ENCODE peak calls at places on chromosomes 16 and 17, in nine cellular contexts. P is transverse colon; S is AG09309; W is fibroblast of mammary gland; V is activated CD8-positive, alpha-beta T cell treated with anti-CD3 and anti-CD28 coated beads for 36 hours; Q is psoas muscle; A is epithelial cell of proximal tubule; C is HFF-Myc; M is colonic mucosa. B is an unnamed sample.

GRCh38 chr16:12569061-12569460 is 234.6 kb downstream of the CPPED1 start:
- DNase-seq in P (no peak), S (no peak), W (no peak), V (no peak), Q (no peak), A (no peak), C (no peak), M (no peak), B (no peak)

GRCh38 chr17:2233441-2233947 is 70.1 kb downstream of the SMG6 start:
- DNase-seq in P (no peak), S (no peak), W (peak; percentile 97), V (no peak), Q (peak; percentile 58), A (no peak), C (no peak), M (no peak), B (peak; percentile 57)

GRCh38 chr17:44359001-44359400 is 4.7 kb downstream of the FAM171A2 start:
- DNase-seq in P (no peak), S (no peak), W (no peak), V (no peak), Q (no peak), A (no peak), C (no peak), M (no peak), B (no peak)

GRCh38 chr16:82699262-82699661 is 72.5 kb downstream of the CDH13 start:
- DNase-seq in P (no peak), S (peak; percentile 14), W (no peak), V (no peak), Q (no peak), A (no peak), C (no peak), M (no peak), B (no peak)

GRCh38 chr16:23597003-23597756 is 1.1 kb upstream of the NDUFAB1 start:
- DNase-seq in P (peak; percentile 18), S (no peak), W (peak; percentile 11), V (peak; percentile 42), Q (no peak), A (no peak), C (no peak), M (no peak), B (peak; percentile 19)

GRCh38 chr17:43578699-43579569 is 32.8 kb upstream of the ETV4 start:
- DNase-seq in P (no peak), S (no peak), W (peak; percentile 36), V (peak; percentile 49), Q (peak; percentile 52), A (no peak), C (no peak), M (no peak), B (peak; percentile 32)

GRCh38 chr17:33848433-33848832 is 406.7 kb upstream of the CCL2 start:
- DNase-seq in P (no peak), S (no peak), W (no peak), V (no peak), Q (no peak), A (no peak), C (no peak), M (no peak), B (no peak)

GRCh38 chr17:50565559-50566350 is 5.2 kb downstream of the CACNA1G start:
- DNase-seq in P (no peak), S (no peak), W (peak; percentile 31), V (no peak), Q (no peak), A (no peak), C (no peak), M (no peak), B (peak; percentile 38)

GRCh38 chr16:15523092-15523541 is 88.7 kb downstream of the BMERB1 start:
- DNase-seq in P (peak; percentile 57), S (no peak), W (no peak), V (no peak), Q (peak; percentile 82), A (no peak), C (no peak), M (peak; percentile 59), B (no peak)

GRCh38 chr17:82146663-82147654 is 48.9 kb upstream of the FASN start:
- DNase-seq in P (no peak), S (no peak), W (no peak), V (no peak), Q (no peak), A (no peak), C (no peak), M (no peak), B (no peak)

GRCh38 chr16:88655053-88655732 is 4.3 kb upstream of the CYBA start:
- DNase-seq in P (no peak), S (no peak), W (no peak), V (no peak), Q (no peak), A (no peak), C (no peak), M (no peak), B (no peak)

GRCh38 chr17:27494192-27495091 is 38.2 kb downstream of the KSR1 start:
- DNase-seq in P (peak; percentile 92), S (peak; percentile 5), W (peak; percentile 24), V (no peak), Q (peak; percentile 87), A (peak; percentile 52), C (no peak), M (peak; percentile 93), B (no peak)

DNA sequence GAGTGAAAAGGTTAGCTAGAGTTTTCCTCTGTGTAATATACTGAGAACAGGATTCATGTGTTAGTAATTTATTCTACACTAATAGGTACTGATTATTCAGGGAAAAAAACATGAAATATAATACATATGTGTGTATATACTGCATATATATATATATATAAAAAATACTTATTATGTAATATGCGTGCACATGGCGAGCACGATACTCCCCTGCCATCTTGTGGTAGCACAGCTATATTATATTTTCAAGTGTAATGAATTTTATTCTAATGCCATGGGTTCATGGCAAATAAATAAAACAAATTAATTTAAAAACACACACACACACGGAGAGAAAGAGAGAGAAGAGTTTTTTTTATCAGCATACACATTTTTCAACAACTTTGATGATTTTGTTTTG is 460.6 kb downstream of the KCNJ2 start:
- DNase-seq in P (no peak), S (no peak), W (peak; percentile 4), V (peak; percentile 4), Q (no peak), A (no peak), C (no peak), M (no peak), B (no peak)
- TF ChIP-seq CTCF in P (peak; percentile 34), S (peak; percentile 12), W (no peak), V (no peak), Q (peak; percentile 36), A (no peak), C (no peak), M (peak; percentile 21), B (peak; percentile 67)

DNA sequence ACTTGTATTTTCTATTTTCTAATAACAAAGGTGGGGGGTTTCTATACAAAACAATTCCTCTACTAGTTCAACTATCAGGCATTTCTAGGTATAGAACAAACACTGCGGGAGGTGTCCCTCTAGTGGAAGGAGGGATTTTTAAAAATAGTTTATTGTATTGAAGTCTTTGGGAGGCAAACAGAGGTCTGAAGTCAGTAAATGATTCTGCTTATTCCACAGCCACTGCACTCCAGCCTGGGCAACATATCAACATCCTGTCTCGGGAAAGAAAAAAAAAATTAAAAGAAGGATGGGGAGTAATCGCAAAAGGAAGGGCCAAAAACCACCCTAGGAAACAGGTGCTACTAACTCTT is 648 bp upstream of the ERCC4 start:
- DNase-seq in P (no peak), S (no peak), W (peak; percentile 53), V (peak; percentile 23), Q (no peak), A (no peak), C (peak; percentile 20), M (peak; percentile 23), B (peak; percentile 55)
- TF ChIP-seq CTCF in P (no peak), S (peak; percentile 41), W (peak; percentile 47), V (peak; percentile 92), Q (no peak), A (peak; percentile 32), C (no peak), M (no peak), B (no peak)

GRCh38 chr16:1942810-1943726 is at the start of gene MSRB1:
- DNase-seq in P (peak; percentile 100), S (peak; percentile 76), W (peak; percentile 96), V (peak; percentile 100), Q (peak; percentile 100), A (peak; percentile 67), C (peak; percentile 90), M (peak; percentile 100), B (peak; percentile 95)

GRCh38 chr16:1941924-1942809 is 832 bp downstream of the MSRB1 start:
- DNase-seq in P (no peak), S (no peak), W (peak; percentile 41), V (peak; percentile 31), Q (no peak), A (no peak), C (no peak), M (peak; percentile 50), B (no peak)

GRCh38 chr16:1938910-1939309 is 4.1 kb downstream of the MSRB1 start:
- DNase-seq in P (no peak), S (no peak), W (no peak), V (no peak), Q (no peak), A (no peak), C (no peak), M (no peak), B (no peak)

GRCh38 chr16:1940273-1941161 is 2.5 kb downstream of the MSRB1 start:
- DNase-seq in P (peak; percentile 47), S (no peak), W (no peak), V (no peak), Q (no peak), A (no peak), C (no peak), M (peak; percentile 58), B (no peak)

DNA sequence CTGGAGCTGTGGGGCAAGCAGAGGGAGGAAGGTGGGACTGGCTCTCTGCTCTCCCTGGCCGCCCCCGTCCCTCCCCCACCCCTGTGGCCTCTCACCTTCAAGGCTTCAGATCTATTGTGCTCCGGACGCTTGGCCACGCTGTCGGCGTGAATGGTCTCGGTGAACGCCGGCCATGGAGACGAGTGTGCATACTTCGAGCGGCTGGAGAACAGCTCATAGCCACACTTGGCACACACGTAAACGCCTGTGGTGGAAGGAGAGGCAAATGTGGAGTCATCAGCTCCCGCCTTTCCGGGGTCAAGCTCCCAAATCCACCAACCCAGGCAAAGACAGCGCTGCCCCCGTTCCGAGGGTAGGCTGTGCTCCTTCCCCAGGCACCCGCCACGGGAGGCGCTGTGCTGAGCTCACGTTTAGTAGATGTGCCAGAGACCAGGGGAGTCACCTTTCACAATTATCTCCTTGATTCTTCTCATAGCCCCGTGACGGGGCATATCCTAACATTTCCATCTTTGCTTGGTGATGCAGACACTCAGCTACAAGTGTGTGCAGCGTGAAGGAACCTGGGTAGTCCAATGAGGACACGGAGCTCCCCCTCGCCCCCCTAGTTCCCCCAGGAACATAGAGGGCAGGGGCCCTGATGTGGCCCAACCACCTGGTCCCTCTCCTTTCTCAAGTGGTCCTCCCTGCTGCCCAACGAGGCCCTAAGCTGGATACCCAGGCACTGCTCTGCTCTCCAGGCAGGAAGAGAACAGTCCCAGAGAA is 1.7 kb downstream of the MSRB1 start:
- DNase-seq in P (no peak), S (no peak), W (no peak), V (no peak), Q (peak; percentile 87), A (peak; percentile 70), C (no peak), M (peak; percentile 46), B (no peak)
- TF ChIP-seq CTCF in P (no peak), S (no peak), W (no peak), V (no peak), Q (peak; percentile 49), A (peak; percentile 70), C (no peak), M (no peak), B (peak; percentile 44)

DNA sequence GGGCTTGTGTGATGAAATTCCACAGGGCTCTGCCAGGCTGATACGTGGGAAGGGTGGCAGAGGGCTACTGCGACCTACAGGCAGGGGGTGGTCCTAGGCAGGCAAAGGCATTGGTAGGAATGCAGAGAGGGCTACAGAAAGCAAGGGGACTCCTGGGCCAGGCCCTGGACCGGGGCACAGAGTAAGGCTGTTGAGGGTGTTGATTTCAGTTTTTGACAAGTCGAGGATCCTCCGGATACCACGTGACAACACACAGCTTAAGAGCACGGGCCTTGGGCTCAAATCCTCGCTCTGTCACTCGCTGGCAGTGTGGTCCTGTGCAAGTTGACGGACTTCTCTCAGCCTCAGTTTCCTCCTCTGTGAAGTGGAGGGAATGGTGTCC is 19.1 kb upstream of the DOC2B start:
- DNase-seq in P (no peak), S (no peak), W (no peak), V (no peak), Q (no peak), A (no peak), C (no peak), M (no peak), B (no peak)
- TF ChIP-seq CTCF in P (no peak), S (no peak), W (no peak), V (no peak), Q (no peak), A (no peak), C (no peak), M (no peak), B (no peak)